ENCODE peak calls at places on chromosomes 3 and 15, in nine cellular contexts. W is fibroblast of lung; Q is NCI-H460; K is iris pigment epithelial cell; R is WTC11; Z is H7; G is effector CD4-positive, alpha-beta T cell; V is naive thymus-derived CD8-positive, alpha-beta T cell; M is NCI-H774. B is an unnamed sample.
A peak's percentile ranks its signal among the peaks of the same experiment; 100 is the strongest.

GRCh38 chr3:81914254-81914653 is 152.8 kb upstream of the GBE1 start:
- DNase-seq in M (no peak), G (no peak), W (no peak), Z (no peak), K (no peak), R (no peak), Q (no peak), V (no peak), B (no peak)

GRCh38 chr15:69780981-69781380 is 316.7 kb downstream of the TLE3 start:
- DNase-seq in R (no peak), K (no peak), Q (no peak), V (no peak), M (no peak), W (no peak), Z (no peak), G (no peak), B (no peak)

GRCh38 chr15:59762558-59762957 is 73.4 kb upstream of the BNIP2 start:
- DNase-seq in Z (no peak), M (no peak), K (no peak), R (peak; percentile 38), V (no peak), Q (no peak), W (no peak), G (no peak), B (no peak)

GRCh38 chr3:126524429-126524988 is 554 bp downstream of the CHST13 start:
- DNase-seq in Z (no peak), R (no peak), K (no peak), Q (no peak), M (no peak), V (no peak), G (no peak), W (no peak), B (no peak)

GRCh38 chr15:41779662-41780157 is 5.4 kb downstream of the MAPKBP1 start:
- DNase-seq in G (no peak), Q (no peak), V (no peak), K (peak; percentile 18), M (no peak), W (no peak), R (no peak), Z (no peak), B (no peak)

GRCh38 chr3:113231827-113232253 is 20.5 kb downstream of the BOC start:
- DNase-seq in K (peak; percentile 85), Q (peak; percentile 31), R (no peak), V (no peak), M (peak; percentile 9), G (no peak), Z (no peak), W (peak; percentile 94), B (no peak)

GRCh38 chr3:124776856-124777255 is 46.6 kb downstream of the UMPS start:
- DNase-seq in Q (no peak), G (no peak), M (no peak), V (no peak), W (no peak), K (no peak), R (no peak), Z (no peak), B (no peak)

GRCh38 chr15:100671858-100672543 is 69.6 kb downstream of the ASB7 start:
- DNase-seq in R (peak; percentile 36), V (no peak), G (no peak), M (peak; percentile 5), K (peak; percentile 32), Z (peak; percentile 77), Q (peak; percentile 33), W (peak; percentile 21), B (no peak)

GRCh38 chr3:195250473-195251251 is 20.3 kb downstream of the XXYLT1 start:
- DNase-seq in Q (no peak), R (no peak), G (no peak), M (peak; percentile 59), Z (peak; percentile 51), V (no peak), K (peak; percentile 63), W (no peak), B (no peak)

GRCh38 chr3:59818033-59818936 is 768.5 kb upstream of the CFAP20DC start:
- DNase-seq in G (no peak), V (no peak), M (no peak), Z (no peak), W (peak; percentile 99), Q (peak; percentile 83), K (peak; percentile 99), R (no peak), B (no peak)

GRCh38 chr15:35654334-35654733 is 108.4 kb upstream of the DPH6 start:
- DNase-seq in W (peak; percentile 81), M (no peak), V (no peak), G (no peak), R (no peak), Z (no peak), K (no peak), Q (no peak), B (no peak)

GRCh38 chr15:43509002-43509922 is 8.1 kb upstream of the MAP1A start:
- DNase-seq in V (no peak), G (no peak), M (no peak), K (peak; percentile 43), R (no peak), W (peak; percentile 24), Q (no peak), Z (peak; percentile 4), B (no peak)

GRCh38 chr3:49005998-49006397 is 1.2 kb upstream of the WDR6 start:
- DNase-seq in V (no peak), Z (no peak), K (no peak), W (no peak), M (no peak), R (no peak), G (no peak), Q (no peak), B (no peak)

GRCh38 chr15:64915518-64916227 is 4.0 kb downstream of the ANKDD1A start:
- DNase-seq in K (no peak), Q (no peak), G (no peak), R (no peak), M (no peak), Z (peak; percentile 69), V (no peak), W (no peak), B (no peak)

GRCh38 chr3:112814256-112814655 is 32.4 kb downstream of the CD200R1L start:
- DNase-seq in W (peak; percentile 82), Q (no peak), Z (no peak), K (peak; percentile 87), G (no peak), R (no peak), V (no peak), M (no peak), B (no peak)

GRCh38 chr3:119649764-119650163 is 10.6 kb downstream of the POPDC2 start:
- DNase-seq in Q (no peak), R (no peak), M (no peak), K (peak; percentile 56), V (no peak), W (peak; percentile 24), Z (no peak), G (no peak), B (no peak)

GRCh38 chr3:184380210-184380626 is 364 bp downstream of the CHRD start:
- DNase-seq in V (no peak), Q (peak; percentile 20), K (peak; percentile 25), W (peak; percentile 42), G (no peak), R (peak; percentile 74), Z (peak; percentile 97), M (peak; percentile 69), B (no peak)

GRCh38 chr15:60370804-60371700 is 26.7 kb downstream of the ANXA2 start:
- DNase-seq in K (peak; percentile 99), Z (no peak), G (no peak), V (no peak), Q (peak; percentile 92), W (peak; percentile 100), R (no peak), M (peak; percentile 39), B (no peak)

GRCh38 chr3:169236662-169237174 is 426.8 kb downstream of the MECOM start:
- DNase-seq in Z (no peak), V (no peak), M (no peak), R (no peak), G (no peak), Q (no peak), W (no peak), K (no peak), B (no peak)

GRCh38 chr15:97085806-97086205 is 755.3 kb downstream of the NR2F2 start:
- DNase-seq in M (no peak), Q (no peak), Z (no peak), V (no peak), G (no peak), K (no peak), R (no peak), W (no peak), B (no peak)

GRCh38 chr15:29377141-29377540 is 107.5 kb upstream of the NSMCE3 start:
- DNase-seq in K (no peak), R (no peak), Z (no peak), V (no peak), G (no peak), M (no peak), W (no peak), Q (no peak), B (no peak)

GRCh38 chr3:36972163-36972562 is 20.8 kb downstream of the EPM2AIP1 start:
- DNase-seq in Q (no peak), Z (no peak), V (no peak), R (no peak), W (no peak), G (no peak), K (no peak), M (no peak), B (no peak)

GRCh38 chr15:46120713-46121112 is 485.9 kb downstream of the SQOR start:
- DNase-seq in G (no peak), Q (no peak), K (no peak), W (no peak), V (no peak), Z (no peak), R (no peak), M (no peak), B (no peak)

GRCh38 chr3:147301781-147302180 is 104.6 kb downstream of the ZIC4 start:
- DNase-seq in K (no peak), W (no peak), R (no peak), M (no peak), V (no peak), Q (no peak), Z (no peak), G (no peak), B (no peak)

GRCh38 chr3:177714945-177715344 is 517.7 kb upstream of the TBL1XR1 start:
- DNase-seq in G (no peak), V (no peak), W (no peak), M (no peak), Q (no peak), K (no peak), Z (no peak), R (no peak), B (no peak)

GRCh38 chr3:196868297-196868661 is 559 bp downstream of the SENP5 start:
- DNase-seq in M (no peak), G (no peak), V (no peak), R (peak; percentile 28), Q (no peak), K (peak; percentile 30), W (peak; percentile 32), Z (peak; percentile 62), B (no peak)

GRCh38 chr15:34337557-34338306 is at the start of gene SLC12A6:
- DNase-seq in V (peak; percentile 90), G (peak; percentile 84), R (peak; percentile 91), K (peak; percentile 96), Z (peak; percentile 96), Q (peak; percentile 81), M (peak; percentile 85), W (peak; percentile 92), B (peak; percentile 83)

GRCh38 chr15:95174281-95174680 is 942.9 kb downstream of the MCTP2 start:
- DNase-seq in G (no peak), V (no peak), Q (no peak), W (peak; percentile 25), M (no peak), Z (no peak), K (peak; percentile 33), R (no peak), B (no peak)

GRCh38 chr3:129575233-129575986 is 31.1 kb downstream of the PLXND1 start:
- DNase-seq in R (no peak), K (no peak), M (no peak), V (no peak), Z (no peak), Q (no peak), W (no peak), G (no peak), B (no peak)

GRCh38 chr3:53193466-53194217 is 32.6 kb downstream of the PRKCD start:
- DNase-seq in R (no peak), Q (no peak), W (peak; percentile 10), Z (peak; percentile 68), K (peak; percentile 26), V (no peak), G (no peak), M (no peak), B (no peak)

GRCh38 chr3:45776611-45777010 is 19.7 kb downstream of the SLC6A20 start:
- DNase-seq in R (no peak), M (peak; percentile 3), V (no peak), Z (no peak), G (no peak), Q (no peak), W (no peak), K (peak; percentile 17), B (no peak)

B was measured in effector memory CD4-positive, alpha-beta T cell.